ENCODE peak calls at places on chromosomes 3 and 15, in five cellular contexts. F, I, T, A and E are unnamed samples.

GRCh38 chr3:120469440-120470415 is 18.9 kb upstream of the FSTL1 start:
- DNase-seq in F (no peak), I (peak), T (no peak), A (no peak), E (peak)

GRCh38 chr3:142997330-142997729 is 4.0 kb upstream of the U2SURP start:
- DNase-seq in F (no peak), I (peak), T (no peak), A (no peak), E (no peak)

GRCh38 chr3:94453864-94454263 is 391.0 kb downstream of the NSUN3 start:
- DNase-seq in F (no peak), I (no peak), T (no peak), A (no peak), E (no peak)

GRCh38 chr3:67461667-67462142 is 192.7 kb downstream of the SUCLG2 start:
- DNase-seq in F (no peak), I (no peak), T (no peak), A (peak), E (peak)

GRCh38 chr3:11832964-11833621 is 13.6 kb downstream of the TAMM41 start:
- DNase-seq in F (no peak), I (no peak), T (no peak), A (peak), E (peak)

GRCh38 chr15:79339588-79340314 is 28.8 kb downstream of the TMED3 start:
- DNase-seq in F (no peak), I (peak), T (no peak), A (no peak), E (peak)

GRCh38 chr3:188360364-188360881 is 206.5 kb downstream of the LPP start:
- DNase-seq in F (no peak), I (no peak), T (no peak), A (no peak), E (no peak)

GRCh38 chr3:8773941-8774542 is 4.6 kb upstream of the OXTR start:
- DNase-seq in F (no peak), I (peak), T (no peak), A (no peak), E (no peak)

GRCh38 chr15:36126194-36126593 is 453.2 kb upstream of the CDIN1 start:
- DNase-seq in F (no peak), I (no peak), T (no peak), A (no peak), E (no peak)

GRCh38 chr15:58441376-58442070 is 9.7 kb downstream of the LIPC start:
- DNase-seq in F (no peak), I (peak), T (no peak), A (no peak), E (peak)

GRCh38 chr3:169153614-169154013 is 509.9 kb downstream of the MECOM start:
- DNase-seq in F (no peak), I (no peak), T (no peak), A (no peak), E (no peak)

GRCh38 chr3:143203848-143204247 is 84.3 kb downstream of the CHST2 start:
- DNase-seq in F (no peak), I (no peak), T (no peak), A (no peak), E (peak)

GRCh38 chr3:183013857-183014256 is 33.5 kb upstream of the DCUN1D1 start:
- DNase-seq in F (no peak), I (no peak), T (no peak), A (no peak), E (no peak)

GRCh38 chr3:132399054-132399929 is 18.0 kb upstream of the DNAJC13 start:
- DNase-seq in F (no peak), I (peak), T (peak), A (no peak), E (peak)

GRCh38 chr3:55923207-55923606 is 436.1 kb upstream of the WNT5A start:
- DNase-seq in F (no peak), I (no peak), T (no peak), A (no peak), E (no peak)

GRCh38 chr3:177724020-177724638 is 526.8 kb upstream of the TBL1XR1 start:
- DNase-seq in F (no peak), I (no peak), T (no peak), A (peak), E (no peak)

GRCh38 chr3:123286308-123287023 is 84.7 kb downstream of the SEC22A start:
- DNase-seq in F (no peak), I (peak), T (peak), A (no peak), E (peak)

GRCh38 chr15:53710906-53711305 is 48.6 kb downstream of the WDR72 start:
- DNase-seq in F (no peak), I (no peak), T (no peak), A (no peak), E (no peak)

GRCh38 chr15:19943515-19943914 is 598.1 kb downstream of the GOLGA6L6 start:
- DNase-seq in F (no peak), I (no peak), T (no peak), A (no peak), E (no peak)

GRCh38 chr3:70979983-70980645 is 603.4 kb downstream of the FOXP1 start:
- DNase-seq in F (no peak), I (no peak), T (no peak), A (no peak), E (peak)

GRCh38 chr15:79004336-79004735 is 59.5 kb upstream of the CTSH start:
- DNase-seq in F (no peak), I (peak), T (no peak), A (no peak), E (peak)

GRCh38 chr3:123842711-123843110 is 41.4 kb downstream of the MYLK start:
- DNase-seq in F (no peak), I (no peak), T (no peak), A (no peak), E (no peak)

GRCh38 chr15:50077655-50078054 is 41.4 kb downstream of the ATP8B4 start:
- DNase-seq in F (no peak), I (no peak), T (no peak), A (no peak), E (no peak)

GRCh38 chr15:55407631-55407948 is 569 bp downstream of the CCPG1 start:
- DNase-seq in F (no peak), I (peak), T (no peak), A (no peak), E (peak)

GRCh38 chr3:197953881-197954280 is 3.9 kb downstream of the RPL35A start:
- DNase-seq in F (no peak), I (no peak), T (no peak), A (no peak), E (no peak)

GRCh38 chr3:132867956-132868355 is 145.7 kb upstream of the NPHP3 start:
- DNase-seq in F (no peak), I (no peak), T (no peak), A (no peak), E (peak)

GRCh38 chr3:24591661-24592555 is 97.3 kb upstream of the THRB start:
- DNase-seq in F (no peak), I (peak), T (no peak), A (no peak), E (peak)

GRCh38 chr3:60303160-60303559 is 948.1 kb downstream of the FHIT start:
- DNase-seq in F (no peak), I (peak), T (no peak), A (no peak), E (no peak)

GRCh38 chr15:67660874-67661606 is 118.5 kb downstream of the MAP2K5 start:
- DNase-seq in F (no peak), I (no peak), T (no peak), A (no peak), E (no peak)

GRCh38 chr3:98890181-98890882 is 11.2 kb downstream of the DCBLD2 start:
- DNase-seq in F (no peak), I (no peak), T (no peak), A (no peak), E (no peak)

GRCh38 chr3:164732166-164732565 is 346.1 kb downstream of the SI start:
- DNase-seq in F (no peak), I (peak), T (no peak), A (no peak), E (no peak)

GRCh38 chr15:42150246-42150970 is 6.0 kb downstream of the PLA2G4F start:
- DNase-seq in F (no peak), I (no peak), T (no peak), A (no peak), E (no peak)

GRCh38 chr3:196246612-196247308 is 30.4 kb downstream of the SLC51A start:
- DNase-seq in F (no peak), I (peak), T (peak), A (no peak), E (peak)

GRCh38 chr15:77107068-77107467 is 36.2 kb upstream of the TSPAN3 start:
- DNase-seq in F (no peak), I (peak), T (no peak), A (peak), E (peak)

GRCh38 chr15:59199775-59200465 is 6.7 kb upstream of the LDHAL6B start:
- DNase-seq in F (no peak), I (peak), T (no peak), A (no peak), E (peak)

GRCh38 chr15:62250978-62251377 is 85.9 kb upstream of the C2CD4B start:
- DNase-seq in F (no peak), I (no peak), T (no peak), A (no peak), E (no peak)